ENCODE peak calls at places on chromosomes 1 and 21, in five cellular contexts. M, I, C, Z and B are unnamed samples.

GRCh38 chr1:235403598-235403997 is 36.4 kb downstream of the TBCE start:
- DNase-seq in I (peak; percentile 23), C (no peak), Z (no peak), M (no peak), B (no peak)

GRCh38 chr1:56389813-56390539 is 189.4 kb downstream of the PLPP3 start:
- DNase-seq in M (no peak), Z (no peak), I (no peak), C (no peak), B (no peak)

GRCh38 chr1:1397839-1398523 is 1.2 kb downstream of the CCNL2 start:
- DNase-seq in I (no peak), M (no peak), C (no peak), Z (no peak), B (no peak)

GRCh38 chr1:30117685-30118084 is 605.7 kb downstream of the MATN1 start:
- DNase-seq in Z (no peak), I (peak; percentile 5), M (no peak), C (no peak), B (no peak)

GRCh38 chr1:218943371-218943770 is 230.3 kb upstream of the LYPLAL1 start:
- DNase-seq in C (no peak), Z (no peak), I (no peak), M (no peak), B (no peak)

GRCh38 chr1:15066191-15066590 is 87.4 kb upstream of the TMEM51 start:
- DNase-seq in Z (no peak), I (no peak), C (no peak), M (no peak), B (no peak)

GRCh38 chr1:157955860-157956259 is 37.6 kb upstream of the KIRREL1 start:
- DNase-seq in I (no peak), M (no peak), C (no peak), Z (no peak), B (no peak)

GRCh38 chr1:185499986-185500626 is 183.1 kb upstream of the IVNS1ABP start:
- DNase-seq in I (no peak), C (no peak), Z (no peak), M (no peak), B (no peak)

GRCh38 chr1:115330480-115331013 is 7.5 kb downstream of the NGF start:
- DNase-seq in Z (no peak), C (no peak), I (no peak), M (no peak), B (no peak)

GRCh38 chr1:31891280-31891679 is 46.9 kb downstream of the PTP4A2 start:
- DNase-seq in I (no peak), M (no peak), C (no peak), Z (no peak), B (no peak)

GRCh38 chr1:110509655-110510054 is 9.3 kb downstream of the KCNA10 start:
- DNase-seq in Z (no peak), M (no peak), C (no peak), I (no peak), B (no peak)

GRCh38 chr1:74356493-74356892 is 121.3 kb downstream of the TNNI3K start:
- DNase-seq in C (no peak), Z (no peak), M (no peak), I (peak; percentile 62), B (no peak)

GRCh38 chr1:193538690-193539089 is 352.3 kb upstream of the B3GALT2 start:
- DNase-seq in I (no peak), M (no peak), Z (no peak), C (no peak), B (no peak)

GRCh38 chr21:44838951-44839350 is 21.1 kb upstream of the SUMO3 start:
- DNase-seq in I (no peak), M (no peak), Z (no peak), C (no peak), B (no peak)

GRCh38 chr1:15323351-15323988 is 76.4 kb downstream of the FHAD1 start:
- DNase-seq in M (peak; percentile 85), I (peak; percentile 83), Z (peak; percentile 84), C (peak; percentile 65), B (peak; percentile 96)

GRCh38 chr1:244964112-244964971 is 100.0 kb upstream of the HNRNPU start:
- DNase-seq in M (no peak), Z (no peak), C (no peak), I (peak; percentile 79), B (no peak)

GRCh38 chr1:29322861-29323585 is 86.7 kb downstream of the PTPRU start:
- DNase-seq in M (no peak), C (no peak), Z (no peak), I (no peak), B (no peak)

GRCh38 chr1:241615043-241615974 is 24.9 kb downstream of the CHML start:
- DNase-seq in Z (no peak), M (peak; percentile 20), I (peak; percentile 90), C (no peak), B (no peak)

GRCh38 chr1:12415239-12415543 is 185.4 kb downstream of the VPS13D start:
- DNase-seq in Z (no peak), I (peak; percentile 32), M (no peak), C (no peak), B (no peak)

GRCh38 chr1:66532798-66533783 is 862 bp upstream of the SGIP1 start:
- DNase-seq in I (no peak), Z (no peak), M (no peak), C (no peak), B (no peak)

GRCh38 chr1:84611796-84612195 is 37.6 kb upstream of the CTBS start:
- DNase-seq in I (no peak), Z (no peak), M (no peak), C (no peak), B (no peak)

GRCh38 chr21:25670726-25671125 is 31.7 kb downstream of the JAM2 start:
- DNase-seq in C (no peak), M (no peak), I (no peak), Z (no peak), B (no peak)

DNA sequence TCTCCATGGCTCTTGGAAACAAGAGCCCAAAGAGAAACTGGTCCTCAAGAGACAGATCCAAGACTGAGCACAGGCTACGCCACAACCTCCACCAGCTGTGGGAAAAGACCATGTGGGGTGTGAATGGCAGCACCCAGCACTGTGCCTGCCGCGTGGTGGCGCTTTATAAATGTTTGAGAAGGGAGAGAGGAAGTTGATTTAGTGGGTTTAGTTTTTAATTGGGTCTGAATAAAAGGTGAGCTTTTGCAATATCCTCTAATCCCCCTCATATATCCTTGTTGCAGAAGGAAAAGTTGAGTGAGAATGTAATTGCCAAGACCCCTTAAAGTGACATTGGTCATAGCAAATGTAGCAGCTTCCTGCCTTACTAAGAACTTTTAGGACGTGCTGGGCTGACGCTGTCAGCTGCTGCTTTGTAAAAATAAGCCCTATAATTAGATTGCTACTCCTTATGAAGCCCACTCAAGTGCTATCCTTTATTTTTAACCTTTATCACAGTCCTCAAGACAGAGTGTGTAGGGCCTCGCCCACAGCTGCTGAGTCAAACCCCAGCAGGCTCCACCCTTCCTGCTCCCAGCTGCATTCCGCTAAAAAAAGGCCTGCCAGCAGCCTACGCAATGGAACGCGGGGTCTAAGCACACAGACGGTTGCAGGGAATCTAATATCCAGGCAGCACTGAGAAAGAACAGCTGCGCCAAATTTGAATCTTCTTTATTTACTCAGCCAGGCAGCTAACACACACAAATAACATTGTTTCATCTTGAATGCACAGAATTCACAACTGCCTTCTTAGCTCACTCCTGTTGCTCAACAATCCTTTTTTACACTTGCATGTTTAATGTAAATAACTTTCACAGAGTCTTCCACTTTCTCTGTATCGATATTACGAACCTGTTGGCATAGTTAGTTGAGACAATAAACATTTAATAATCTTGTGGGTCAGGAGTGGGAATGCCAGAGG is 47.3 kb upstream of the PRDX6 start:
- DNase-seq in Z (peak; percentile 74), I (peak; percentile 67), C (peak; percentile 40), M (peak; percentile 85), B (peak; percentile 80)
- TF ChIP-seq POLR2A in Z (peak; percentile 22), I (no peak), C (no peak), M (peak; percentile 54), B (no peak)

DNA sequence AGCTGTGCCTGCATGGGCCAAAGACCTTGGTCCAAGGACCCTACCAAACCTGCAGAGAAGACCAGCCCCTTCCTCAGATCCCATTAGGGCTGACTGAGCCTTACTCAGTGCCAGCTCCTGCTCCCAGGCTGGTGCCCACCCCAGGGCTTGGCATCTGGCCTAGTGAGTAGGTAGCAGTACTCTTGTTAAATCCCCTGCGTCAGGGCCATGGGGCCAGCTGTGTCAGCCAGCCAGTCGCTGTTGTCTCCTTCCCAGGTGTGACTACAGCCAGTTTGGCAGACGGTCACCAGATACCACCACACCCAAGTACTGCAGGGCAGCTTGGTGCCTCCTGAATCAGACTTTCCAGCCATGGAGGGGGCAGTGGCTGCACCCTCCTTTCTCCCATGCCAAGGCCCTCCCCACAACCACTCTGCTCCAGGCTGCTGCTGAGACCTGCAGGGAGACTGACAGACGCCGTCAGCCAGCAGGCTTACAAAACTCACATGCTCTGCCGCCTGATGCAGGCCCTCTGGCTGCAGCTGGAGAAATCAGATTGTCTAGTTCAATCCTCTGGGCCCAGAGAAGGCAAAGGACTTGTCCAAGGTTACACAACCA is 3.0 kb downstream of the TENT5B start:
- DNase-seq in C (no peak), Z (no peak), I (peak; percentile 29), M (no peak), B (peak; percentile 64)
- TF ChIP-seq CTCF in C (no peak), Z (no peak), I (no peak), M (no peak), B (no peak)

GRCh38 chr1:59013276-59013927 is 229.6 kb upstream of the JUN start:
- DNase-seq in I (no peak), C (no peak), M (peak; percentile 57), Z (peak; percentile 45), B (peak; percentile 43)

GRCh38 chr1:59012378-59012777 is 228.5 kb upstream of the JUN start:
- DNase-seq in Z (no peak), M (no peak), C (no peak), I (no peak), B (no peak)

GRCh38 chr1:59015708-59016107 is 231.9 kb upstream of the JUN start:
- DNase-seq in C (no peak), Z (no peak), M (no peak), I (peak; percentile 18), B (no peak)

GRCh38 chr1:59014827-59015226 is 231.0 kb upstream of the JUN start:
- DNase-seq in Z (no peak), C (no peak), M (no peak), I (no peak), B (no peak)

DNA sequence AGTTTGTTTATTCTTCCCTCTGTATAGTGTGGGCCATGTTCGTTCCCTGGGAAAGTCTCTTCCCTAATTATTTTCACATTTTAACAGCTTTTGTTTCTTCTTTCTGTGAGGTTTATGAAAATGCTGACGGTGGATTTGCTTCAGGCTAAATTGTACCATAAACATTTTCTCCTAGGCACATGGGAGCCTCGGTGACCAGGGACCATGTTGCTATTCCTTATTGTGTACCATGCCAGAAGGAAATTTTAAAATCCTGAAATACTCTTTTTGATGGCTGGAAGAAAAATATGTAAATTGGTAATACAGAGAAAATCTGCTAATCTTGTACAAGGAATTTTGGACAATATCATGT is 230.1 kb upstream of the JUN start:
- DNase-seq in Z (no peak), C (no peak), M (no peak), I (no peak), B (no peak)
- H3K4me3 ChIP-seq in Z (no peak overlapping the region), C (no peak overlapping the region), M (no peak overlapping the region), I (no peak overlapping the region), B (no peak overlapping the region)

GRCh38 chr1:53893999-53894636 is at the start of gene DIO1:
- DNase-seq in M (no peak), Z (no peak), I (no peak), C (no peak), B (no peak)
- TF ChIP-seq POLR2A in M (no peak), Z (no peak), I (no peak), C (no peak), B (no peak)